ENCODE peak calls at places on chromosomes 5 and 9, in eight cellular contexts. Q is BJ; P is hepatocyte; F is CD8-positive, alpha-beta T cell; R is endothelial cell of umbilical vein; B is endothelial cell; N is mesothelial cell of epicardium; E is kidney epithelial cell. C is an unnamed sample.

GRCh38 chr9:133114451-133114885 is 6.6 kb downstream of the RALGDS start:
- DNase-seq in Q (no peak), P (no peak), F (no peak), R (no peak), B (no peak), N (no peak), E (no peak), C (no peak)

GRCh38 chr5:157460921-157461792 is 1.1 kb downstream of the NIPAL4 start:
- DNase-seq in Q (no peak), P (no peak), F (no peak), R (no peak), B (no peak), N (no peak), E (no peak), C (no peak)

GRCh38 chr9:87076825-87077224 is 129.5 kb upstream of the GAS1 start:
- DNase-seq in Q (no peak), P (no peak), F (no peak), R (no peak), B (no peak), N (no peak), E (no peak), C (no peak)

GRCh38 chr9:133115604-133116345 is 5.3 kb downstream of the RALGDS start:
- DNase-seq in Q (no peak), P (no peak), F (no peak), R (no peak), B (no peak), N (no peak), E (no peak), C (no peak)

GRCh38 chr5:160496784-160497183 is 75.1 kb downstream of the PTTG1 start:
- DNase-seq in Q (no peak), P (no peak), F (no peak), R (no peak), B (no peak), N (no peak), E (no peak), C (no peak)

GRCh38 chr9:100066539-100066938 is 32.3 kb downstream of the ERP44 start:
- DNase-seq in Q (no peak), P (peak), F (no peak), R (no peak), B (no peak), N (no peak), E (no peak), C (no peak)

GRCh38 chr5:86748538-86749105 is 130.9 kb downstream of the COX7C start:
- DNase-seq in Q (no peak), P (no peak), F (no peak), R (no peak), B (no peak), N (no peak), E (no peak), C (no peak)

GRCh38 chr5:60026174-60026573 is 132.6 kb upstream of the PDE4D start:
- DNase-seq in Q (peak), P (no peak), F (no peak), R (no peak), B (no peak), N (no peak), E (no peak), C (no peak)

GRCh38 chr9:37415011-37415719 is 7.3 kb upstream of the GRHPR start:
- DNase-seq in Q (no peak), P (peak), F (peak), R (peak), B (peak), N (peak), E (peak), C (peak)

GRCh38 chr5:168137265-168137664 is 154.2 kb upstream of the WWC1 start:
- DNase-seq in Q (no peak), P (no peak), F (no peak), R (no peak), B (no peak), N (no peak), E (no peak), C (no peak)

GRCh38 chr5:96626956-96627355 is 35.2 kb upstream of the CAST start:
- DNase-seq in Q (peak), P (no peak), F (no peak), R (no peak), B (no peak), N (no peak), E (peak), C (no peak)

GRCh38 chr9:68546596-68547390 is 6.1 kb upstream of the TMEM252 start:
- DNase-seq in Q (no peak), P (no peak), F (no peak), R (no peak), B (no peak), N (no peak), E (no peak), C (no peak)

GRCh38 chr9:4832786-4833579 is 40.2 kb downstream of the RCL1 start:
- DNase-seq in Q (peak), P (peak), F (no peak), R (peak), B (no peak), N (no peak), E (peak), C (no peak)

GRCh38 chr5:157827429-157827828 is 31.5 kb downstream of the CLINT1 start:
- DNase-seq in Q (peak), P (no peak), F (no peak), R (peak), B (no peak), N (no peak), E (no peak), C (no peak)

GRCh38 chr9:134950404-134950760 is 32.7 kb upstream of the FCN1 start:
- DNase-seq in Q (no peak), P (no peak), F (no peak), R (no peak), B (no peak), N (no peak), E (no peak), C (no peak)

GRCh38 chr9:91246842-91247241 is 114.9 kb downstream of the AUH start:
- DNase-seq in Q (no peak), P (no peak), F (no peak), R (no peak), B (no peak), N (no peak), E (no peak), C (no peak)

GRCh38 chr5:2201832-2202231 is 319.1 kb upstream of the IRX4 start:
- DNase-seq in Q (no peak), P (no peak), F (no peak), R (no peak), B (peak), N (no peak), E (no peak), C (no peak)

GRCh38 chr9:109401169-109401989 is 80.5 kb upstream of the EPB41L4B start:
- DNase-seq in Q (no peak), P (peak), F (no peak), R (peak), B (peak), N (peak), E (no peak), C (peak)

GRCh38 chr5:163809480-163809879 is 304.1 kb downstream of the MAT2B start:
- DNase-seq in Q (no peak), P (no peak), F (no peak), R (peak), B (no peak), N (no peak), E (no peak), C (no peak)

GRCh38 chr5:140265845-140266244 is 37.1 kb downstream of the PFDN1 start:
- DNase-seq in Q (no peak), P (no peak), F (no peak), R (no peak), B (no peak), N (no peak), E (no peak), C (no peak)

GRCh38 chr5:140266471-140267200 is 36.3 kb downstream of the PFDN1 start:
- DNase-seq in Q (no peak), P (no peak), F (no peak), R (no peak), B (no peak), N (no peak), E (no peak), C (no peak)

GRCh38 chr5:140267559-140268018 is 35.3 kb downstream of the PFDN1 start:
- DNase-seq in Q (no peak), P (no peak), F (no peak), R (peak), B (no peak), N (no peak), E (no peak), C (no peak)

GRCh38 chr5:140270008-140270407 is 32.9 kb downstream of the PFDN1 start:
- DNase-seq in Q (no peak), P (no peak), F (no peak), R (no peak), B (no peak), N (no peak), E (no peak), C (no peak)

DNA sequence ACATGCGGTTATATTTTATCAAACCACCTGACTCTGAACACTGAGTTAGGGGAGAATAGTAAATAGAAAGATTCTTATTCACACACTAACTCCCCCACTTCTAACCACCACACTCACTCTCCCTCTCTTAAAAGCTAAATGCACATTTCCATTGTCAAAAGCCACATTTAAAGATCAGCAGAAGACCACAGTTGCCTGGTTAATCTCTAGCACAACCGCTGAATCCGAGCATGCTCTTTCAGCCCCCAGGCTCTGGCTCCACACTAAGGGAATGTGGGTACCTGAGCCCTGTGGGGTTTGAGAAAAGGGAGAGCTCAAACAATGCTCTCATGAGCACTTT is 35.7 kb downstream of the PFDN1 start:
- DNase-seq in Q (no peak), P (no peak), F (no peak), R (no peak), B (no peak), N (no peak), E (no peak), C (no peak)
- TF ChIP-seq CTCF in Q (no peak), P (no peak), F (no peak), R (no peak), B (no peak), N (no peak), E (no peak), C (no peak)

DNA sequence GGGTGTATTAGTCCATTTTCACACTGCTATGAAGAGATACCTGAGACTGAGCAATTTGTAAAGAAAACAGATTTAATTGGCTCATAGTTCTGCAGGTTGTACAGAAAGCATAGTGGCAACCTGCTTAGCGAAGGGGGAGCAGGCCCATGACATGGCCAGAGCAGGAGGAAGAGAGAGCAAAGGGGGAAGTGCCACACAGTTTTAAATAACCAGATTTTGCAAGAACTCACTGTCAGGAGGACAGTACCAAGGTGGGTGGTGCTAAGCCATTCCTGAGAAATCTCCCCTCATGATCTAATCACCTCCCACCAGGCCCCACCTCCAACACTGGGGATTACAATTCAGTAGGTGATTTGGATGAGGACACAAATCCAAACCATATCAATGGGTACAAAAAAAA is 16.8 kb upstream of the PCSK5 start:
- DNase-seq in Q (no peak), P (no peak), F (no peak), R (no peak), B (no peak), N (no peak), E (no peak), C (no peak)
- TF ChIP-seq CTCF in Q (no peak), P (no peak), F (no peak), R (no peak), B (no peak), N (no peak), E (no peak), C (no peak)

GRCh38 chr5:148352696-148353095 is 17.3 kb downstream of the SPINK9 start:
- DNase-seq in Q (no peak), P (no peak), F (no peak), R (no peak), B (no peak), N (no peak), E (no peak), C (no peak)

GRCh38 chr5:148347706-148348105 is 12.3 kb downstream of the SPINK9 start:
- DNase-seq in Q (no peak), P (no peak), F (no peak), R (no peak), B (no peak), N (no peak), E (no peak), C (no peak)

GRCh38 chr5:148353634-148354033 is 18.3 kb downstream of the SPINK9 start:
- DNase-seq in Q (no peak), P (no peak), F (no peak), R (no peak), B (no peak), N (no peak), E (no peak), C (no peak)
- TF ChIP-seq CTCF in Q (no peak), P (peak), F (no peak), R (no peak), B (no peak), N (no peak), E (no peak), C (no peak)

GRCh38 chr5:172055996-172056395 is 49.6 kb upstream of the FBXW11 start:
- DNase-seq in Q (no peak), P (no peak), F (no peak), R (no peak), B (no peak), N (no peak), E (no peak), C (no peak)

GRCh38 chr5:172064358-172064757 is 57.9 kb upstream of the FBXW11 start:
- DNase-seq in Q (no peak), P (no peak), F (no peak), R (no peak), B (no peak), N (no peak), E (no peak), C (no peak)

GRCh38 chr5:172058088-172058487 is 51.6 kb upstream of the FBXW11 start:
- DNase-seq in Q (no peak), P (no peak), F (no peak), R (no peak), B (no peak), N (no peak), E (no peak), C (no peak)

GRCh38 chr5:172055421-172055820 is 49.0 kb upstream of the FBXW11 start:
- DNase-seq in Q (no peak), P (no peak), F (no peak), R (no peak), B (no peak), N (no peak), E (no peak), C (no peak)

GRCh38 chr5:172059661-172060100 is 53.2 kb upstream of the FBXW11 start:
- DNase-seq in Q (no peak), P (no peak), F (no peak), R (peak), B (peak), N (no peak), E (no peak), C (no peak)
- TF ChIP-seq CTCF in Q (peak), P (peak), F (peak), R (peak), B (peak), N (peak), E (peak), C (peak)

DNA sequence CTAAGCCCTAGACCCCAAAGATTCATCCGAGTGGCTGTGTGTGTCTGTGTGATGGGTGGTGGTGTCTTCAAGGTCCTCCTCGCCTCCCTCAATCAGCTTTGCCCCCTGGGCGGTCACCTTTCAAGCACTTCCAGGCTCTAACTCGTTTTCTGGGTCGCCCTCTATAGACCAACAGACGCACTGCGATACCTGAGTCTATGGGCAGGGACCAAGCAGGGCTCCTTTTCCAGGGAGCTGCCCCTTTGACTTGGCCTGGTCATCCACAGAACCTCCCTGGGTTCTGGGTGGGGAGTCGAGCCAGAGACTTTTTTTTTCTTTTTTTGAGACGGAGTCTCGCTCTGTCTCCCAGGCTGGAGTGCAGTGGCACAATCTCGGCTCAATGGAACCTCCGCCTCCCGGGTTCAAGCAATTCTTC is 1.1 kb downstream of the SLC27A4 start:
- DNase-seq in Q (no peak), P (peak), F (peak), R (peak), B (peak), N (peak), E (no peak), C (peak)
- TF ChIP-seq CTCF in Q (peak), P (peak), F (peak), R (peak), B (no peak), N (no peak), E (peak), C (peak)

C was measured in progenitor cell of endocrine pancreas.